ENCODE peak calls at places on chromosomes 6 and 20, in nine cellular contexts. One of them, this sample, is unnamed.

GRCh38 chr6:128070406-128070805 is 169.5 kb upstream of the THEMIS start:
- DNase-seq in tibial nerve: no peak
- DNase-seq in pancreas: no peak
- DNase-seq in neuronal stem cell: no peak
- DNase-seq in left ventricle myocardium inferior: no peak
- DNase-seq in vagina: no peak
- DNase-seq in GM12865: no peak
- DNase-seq in AG10803: peak
- DNase-seq in CD8-positive, alpha-beta T cell: no peak
- DNase-seq in this sample: no peak

GRCh38 chr6:105978113-105978512 is 108.0 kb upstream of the PRDM1 start:
- DNase-seq in tibial nerve: no peak
- DNase-seq in pancreas: no peak
- DNase-seq in neuronal stem cell: no peak
- DNase-seq in left ventricle myocardium inferior: no peak
- DNase-seq in vagina: no peak
- DNase-seq in GM12865: no peak
- DNase-seq in AG10803: no peak
- DNase-seq in CD8-positive, alpha-beta T cell: no peak
- DNase-seq in this sample: no peak

GRCh38 chr6:52537001-52537753 is 39.7 kb downstream of the TRAM2 start:
- DNase-seq in tibial nerve: no peak
- DNase-seq in pancreas: no peak
- DNase-seq in neuronal stem cell: no peak
- DNase-seq in left ventricle myocardium inferior: no peak
- DNase-seq in vagina: no peak
- DNase-seq in GM12865: peak
- DNase-seq in AG10803: no peak
- DNase-seq in CD8-positive, alpha-beta T cell: no peak
- DNase-seq in this sample: no peak

GRCh38 chr6:11209369-11209768 is 23.1 kb downstream of the NEDD9 start:
- DNase-seq in tibial nerve: no peak
- DNase-seq in pancreas: no peak
- DNase-seq in neuronal stem cell: no peak
- DNase-seq in left ventricle myocardium inferior: no peak
- DNase-seq in vagina: no peak
- DNase-seq in GM12865: no peak
- DNase-seq in AG10803: no peak
- DNase-seq in CD8-positive, alpha-beta T cell: no peak
- DNase-seq in this sample: no peak

GRCh38 chr20:63733117-63733516 is 3.3 kb upstream of the LIME1 start:
- DNase-seq in tibial nerve: no peak
- DNase-seq in pancreas: peak
- DNase-seq in neuronal stem cell: no peak
- DNase-seq in left ventricle myocardium inferior: no peak
- DNase-seq in vagina: no peak
- DNase-seq in GM12865: no peak
- DNase-seq in AG10803: no peak
- DNase-seq in CD8-positive, alpha-beta T cell: no peak
- DNase-seq in this sample: no peak

GRCh38 chr20:3190681-3191111 is 13.8 kb downstream of the DDRGK1 start:
- DNase-seq in tibial nerve: no peak
- DNase-seq in pancreas: no peak
- DNase-seq in neuronal stem cell: no peak
- DNase-seq in left ventricle myocardium inferior: no peak
- DNase-seq in vagina: no peak
- DNase-seq in GM12865: no peak
- DNase-seq in AG10803: no peak
- DNase-seq in CD8-positive, alpha-beta T cell: no peak
- DNase-seq in this sample: no peak

GRCh38 chr6:118387921-118388701 is 160.0 kb upstream of the PLN start:
- DNase-seq in tibial nerve: no peak
- DNase-seq in pancreas: no peak
- DNase-seq in neuronal stem cell: no peak
- DNase-seq in left ventricle myocardium inferior: no peak
- DNase-seq in vagina: no peak
- DNase-seq in GM12865: no peak
- DNase-seq in AG10803: peak
- DNase-seq in CD8-positive, alpha-beta T cell: no peak
- DNase-seq in this sample: no peak

GRCh38 chr6:68233623-68234022 is 401.5 kb upstream of the ADGRB3 start:
- DNase-seq in tibial nerve: no peak
- DNase-seq in pancreas: no peak
- DNase-seq in neuronal stem cell: no peak
- DNase-seq in left ventricle myocardium inferior: no peak
- DNase-seq in vagina: no peak
- DNase-seq in GM12865: no peak
- DNase-seq in AG10803: no peak
- DNase-seq in CD8-positive, alpha-beta T cell: no peak
- DNase-seq in this sample: no peak

GRCh38 chr6:107080036-107080435 is 35.3 kb downstream of the BEND3 start:
- DNase-seq in tibial nerve: no peak
- DNase-seq in pancreas: no peak
- DNase-seq in neuronal stem cell: no peak
- DNase-seq in left ventricle myocardium inferior: no peak
- DNase-seq in vagina: no peak
- DNase-seq in GM12865: peak
- DNase-seq in AG10803: no peak
- DNase-seq in CD8-positive, alpha-beta T cell: no peak
- DNase-seq in this sample: no peak

GRCh38 chr20:38032585-38033329 is 499 bp downstream of the TTI1 start:
- DNase-seq in tibial nerve: no peak
- DNase-seq in pancreas: no peak
- DNase-seq in neuronal stem cell: no peak
- DNase-seq in left ventricle myocardium inferior: no peak
- DNase-seq in vagina: no peak
- DNase-seq in GM12865: peak
- DNase-seq in AG10803: no peak
- DNase-seq in CD8-positive, alpha-beta T cell: no peak
- DNase-seq in this sample: no peak

GRCh38 chr20:13458860-13459451 is 179.8 kb downstream of the TASP1 start:
- DNase-seq in tibial nerve: no peak
- DNase-seq in pancreas: no peak
- DNase-seq in neuronal stem cell: peak
- DNase-seq in left ventricle myocardium inferior: no peak
- DNase-seq in vagina: no peak
- DNase-seq in GM12865: peak
- DNase-seq in AG10803: peak
- DNase-seq in CD8-positive, alpha-beta T cell: no peak
- DNase-seq in this sample: no peak

GRCh38 chr6:6811151-6812002 is 222.9 kb downstream of the LY86 start:
- DNase-seq in tibial nerve: no peak
- DNase-seq in pancreas: peak
- DNase-seq in neuronal stem cell: no peak
- DNase-seq in left ventricle myocardium inferior: no peak
- DNase-seq in vagina: no peak
- DNase-seq in GM12865: peak
- DNase-seq in AG10803: peak
- DNase-seq in CD8-positive, alpha-beta T cell: no peak
- DNase-seq in this sample: no peak
- H3K4me3 ChIP-seq in tibial nerve: peak
- H3K4me3 ChIP-seq in pancreas: peak
- H3K4me3 ChIP-seq in neuronal stem cell: no peak
- H3K4me3 ChIP-seq in left ventricle myocardium inferior: peak
- H3K4me3 ChIP-seq in vagina: peak
- H3K4me3 ChIP-seq in GM12865: peak
- H3K4me3 ChIP-seq in AG10803: peak
- H3K4me3 ChIP-seq in CD8-positive, alpha-beta T cell: peak
- H3K4me3 ChIP-seq in this sample: peak

GRCh38 chr6:36517408-36517807 is 29.9 kb downstream of the STK38 start:
- DNase-seq in tibial nerve: no peak
- DNase-seq in pancreas: no peak
- DNase-seq in neuronal stem cell: no peak
- DNase-seq in left ventricle myocardium inferior: no peak
- DNase-seq in vagina: no peak
- DNase-seq in GM12865: no peak
- DNase-seq in AG10803: no peak
- DNase-seq in CD8-positive, alpha-beta T cell: no peak
- DNase-seq in this sample: no peak

GRCh38 chr6:36514554-36515456 is 32.5 kb downstream of the STK38 start:
- DNase-seq in tibial nerve: no peak
- DNase-seq in pancreas: no peak
- DNase-seq in neuronal stem cell: no peak
- DNase-seq in left ventricle myocardium inferior: no peak
- DNase-seq in vagina: no peak
- DNase-seq in GM12865: no peak
- DNase-seq in AG10803: no peak
- DNase-seq in CD8-positive, alpha-beta T cell: no peak
- DNase-seq in this sample: no peak

GRCh38 chr6:36515844-36516243 is 31.4 kb downstream of the STK38 start:
- DNase-seq in tibial nerve: no peak
- DNase-seq in pancreas: no peak
- DNase-seq in neuronal stem cell: no peak
- DNase-seq in left ventricle myocardium inferior: no peak
- DNase-seq in vagina: no peak
- DNase-seq in GM12865: no peak
- DNase-seq in AG10803: no peak
- DNase-seq in CD8-positive, alpha-beta T cell: no peak
- DNase-seq in this sample: no peak

GRCh38 chr6:36516559-36516958 is 30.7 kb downstream of the STK38 start:
- DNase-seq in tibial nerve: no peak
- DNase-seq in pancreas: no peak
- DNase-seq in neuronal stem cell: no peak
- DNase-seq in left ventricle myocardium inferior: no peak
- DNase-seq in vagina: no peak
- DNase-seq in GM12865: no peak
- DNase-seq in AG10803: no peak
- DNase-seq in CD8-positive, alpha-beta T cell: no peak
- DNase-seq in this sample: no peak

GRCh38 chr6:36516991-36517390 is 30.3 kb downstream of the STK38 start:
- DNase-seq in tibial nerve: no peak
- DNase-seq in pancreas: no peak
- DNase-seq in neuronal stem cell: no peak
- DNase-seq in left ventricle myocardium inferior: no peak
- DNase-seq in vagina: no peak
- DNase-seq in GM12865: no peak
- DNase-seq in AG10803: no peak
- DNase-seq in CD8-positive, alpha-beta T cell: no peak
- DNase-seq in this sample: no peak
- H3K4me3 ChIP-seq in tibial nerve: no peak
- H3K4me3 ChIP-seq in pancreas: no peak
- H3K4me3 ChIP-seq in neuronal stem cell: no peak
- H3K4me3 ChIP-seq in left ventricle myocardium inferior: no peak
- H3K4me3 ChIP-seq in vagina: no peak
- H3K4me3 ChIP-seq in GM12865: no peak
- H3K4me3 ChIP-seq in AG10803: no peak
- H3K4me3 ChIP-seq in CD8-positive, alpha-beta T cell: no peak
- H3K4me3 ChIP-seq in this sample: no peak

DNA sequence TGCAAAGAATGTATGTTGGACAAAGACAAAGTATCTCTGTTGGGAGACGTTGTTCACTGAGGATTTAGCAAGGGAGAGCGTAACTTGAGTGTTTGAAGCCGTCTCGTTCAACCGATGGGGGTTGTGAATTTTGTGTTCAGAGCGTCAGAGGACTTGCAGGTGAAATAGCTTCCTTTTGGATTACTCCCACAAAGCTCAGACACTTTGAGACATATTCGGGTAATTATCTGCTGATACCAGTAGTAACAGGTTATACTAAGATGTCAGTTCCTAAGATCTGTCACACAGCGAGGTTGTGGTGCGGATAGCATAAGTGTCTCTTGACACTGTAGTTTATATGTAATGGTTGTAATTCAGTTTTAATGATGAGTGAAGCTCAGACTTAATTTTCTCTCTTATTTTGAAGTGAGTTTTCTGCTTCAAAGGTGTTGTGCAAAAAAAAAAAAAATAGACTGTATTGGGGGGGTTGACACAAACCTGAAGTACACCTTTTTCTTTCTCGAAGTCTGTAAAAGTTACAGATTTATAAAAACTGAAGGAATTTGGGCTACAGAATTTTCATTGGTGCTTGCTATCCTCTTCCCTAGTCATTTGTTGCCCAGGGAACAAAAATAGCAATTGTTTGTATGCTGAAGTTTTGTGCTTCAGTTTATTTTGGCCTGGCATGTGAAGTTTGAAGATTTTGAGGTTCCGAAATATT is 1.7 kb downstream of the ASXL1 start:
- DNase-seq in tibial nerve: no peak
- DNase-seq in pancreas: no peak
- DNase-seq in neuronal stem cell: no peak
- DNase-seq in left ventricle myocardium inferior: no peak
- DNase-seq in vagina: no peak
- DNase-seq in GM12865: peak
- DNase-seq in AG10803: peak
- DNase-seq in CD8-positive, alpha-beta T cell: no peak
- DNase-seq in this sample: no peak
- H3K4me3 ChIP-seq in tibial nerve: peak
- H3K4me3 ChIP-seq in pancreas: peak
- H3K4me3 ChIP-seq in neuronal stem cell: peak
- H3K4me3 ChIP-seq in left ventricle myocardium inferior: peak
- H3K4me3 ChIP-seq in vagina: peak
- H3K4me3 ChIP-seq in GM12865: peak
- H3K4me3 ChIP-seq in AG10803: peak
- H3K4me3 ChIP-seq in CD8-positive, alpha-beta T cell: peak
- H3K4me3 ChIP-seq in this sample: peak

GRCh38 chr6:12297363-12298016 is 7.3 kb downstream of the EDN1 start:
- DNase-seq in tibial nerve: no peak
- DNase-seq in pancreas: no peak
- DNase-seq in neuronal stem cell: no peak
- DNase-seq in left ventricle myocardium inferior: no peak
- DNase-seq in vagina: no peak
- DNase-seq in GM12865: no peak
- DNase-seq in AG10803: no peak
- DNase-seq in CD8-positive, alpha-beta T cell: no peak
- DNase-seq in this sample: no peak

GRCh38 chr6:12296604-12297003 is 6.4 kb downstream of the EDN1 start:
- DNase-seq in tibial nerve: no peak
- DNase-seq in pancreas: no peak
- DNase-seq in neuronal stem cell: no peak
- DNase-seq in left ventricle myocardium inferior: no peak
- DNase-seq in vagina: no peak
- DNase-seq in GM12865: no peak
- DNase-seq in AG10803: no peak
- DNase-seq in CD8-positive, alpha-beta T cell: no peak
- DNase-seq in this sample: no peak

GRCh38 chr6:12294851-12295536 is 4.8 kb downstream of the EDN1 start:
- DNase-seq in tibial nerve: no peak
- DNase-seq in pancreas: no peak
- DNase-seq in neuronal stem cell: no peak
- DNase-seq in left ventricle myocardium inferior: no peak
- DNase-seq in vagina: no peak
- DNase-seq in GM12865: no peak
- DNase-seq in AG10803: peak
- DNase-seq in CD8-positive, alpha-beta T cell: no peak
- DNase-seq in this sample: no peak

GRCh38 chr6:12295558-12296254 is 5.5 kb downstream of the EDN1 start:
- DNase-seq in tibial nerve: no peak
- DNase-seq in pancreas: no peak
- DNase-seq in neuronal stem cell: no peak
- DNase-seq in left ventricle myocardium inferior: no peak
- DNase-seq in vagina: no peak
- DNase-seq in GM12865: no peak
- DNase-seq in AG10803: no peak
- DNase-seq in CD8-positive, alpha-beta T cell: no peak
- DNase-seq in this sample: no peak

DNA sequence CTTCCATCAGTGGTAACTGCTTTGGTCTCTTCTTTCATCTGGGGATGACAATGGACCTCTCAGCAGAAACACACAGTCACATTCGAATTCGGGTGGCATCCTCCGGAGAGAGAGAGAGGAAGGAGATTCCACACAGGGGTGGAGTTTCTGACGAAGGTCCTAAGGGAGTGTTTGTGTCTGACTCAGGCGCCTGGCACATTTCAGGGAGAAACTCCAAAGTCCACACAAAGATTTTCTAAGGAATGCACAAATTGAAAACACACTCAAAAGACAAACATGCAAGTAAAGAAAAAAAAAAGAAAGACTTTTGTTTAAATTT is 6.1 kb downstream of the EDN1 start:
- DNase-seq in tibial nerve: peak
- DNase-seq in pancreas: no peak
- DNase-seq in neuronal stem cell: no peak
- DNase-seq in left ventricle myocardium inferior: no peak
- DNase-seq in vagina: no peak
- DNase-seq in GM12865: no peak
- DNase-seq in AG10803: peak
- DNase-seq in CD8-positive, alpha-beta T cell: no peak
- DNase-seq in this sample: no peak
- H3K4me3 ChIP-seq in tibial nerve: no peak
- H3K4me3 ChIP-seq in pancreas: no peak
- H3K4me3 ChIP-seq in neuronal stem cell: no peak
- H3K4me3 ChIP-seq in left ventricle myocardium inferior: peak
- H3K4me3 ChIP-seq in vagina: no peak
- H3K4me3 ChIP-seq in GM12865: no peak
- H3K4me3 ChIP-seq in AG10803: peak
- H3K4me3 ChIP-seq in CD8-positive, alpha-beta T cell: no peak
- H3K4me3 ChIP-seq in this sample: no peak